ENCODE peak calls at places on chromosomes 13 and 19, in ten cellular contexts. R, M, G, J, T, L, P, S, X and Z are unnamed samples.

GRCh38 chr19:35044317-35045117 is 3.0 kb downstream of the HPN start:
- DNase-seq in R (peak), M (peak), G (no peak), J (peak), T (peak), L (peak), P (peak), S (no peak), X (peak), Z (peak)

GRCh38 chr19:31214997-31215396 is 134.2 kb downstream of the TSHZ3 start:
- DNase-seq in R (no peak), M (no peak), G (no peak), J (no peak), T (no peak), L (no peak), P (no peak), S (no peak), X (no peak), Z (no peak)

GRCh38 chr13:82661126-82661525 is 1221.1 kb downstream of the SLITRK1 start:
- DNase-seq in R (no peak), M (no peak), G (no peak), J (no peak), T (no peak), L (no peak), P (no peak), S (no peak), X (no peak), Z (no peak)

GRCh38 chr19:46608178-46608577 is 7.0 kb downstream of the CALM3 start:
- DNase-seq in R (no peak), M (no peak), G (no peak), J (no peak), T (no peak), L (no peak), P (no peak), S (no peak), X (no peak), Z (no peak)

GRCh38 chr13:37701306-37701705 is 102.7 kb upstream of the POSTN start:
- DNase-seq in R (no peak), M (peak), G (no peak), J (peak), T (no peak), L (no peak), P (no peak), S (no peak), X (no peak), Z (no peak)

GRCh38 chr19:50226536-50226935 is 23.1 kb downstream of the MYH14 start:
- DNase-seq in R (no peak), M (no peak), G (no peak), J (no peak), T (no peak), L (no peak), P (no peak), S (no peak), X (no peak), Z (no peak)

GRCh38 chr13:45989607-45990006 is 62.9 kb downstream of the ZC3H13 start:
- DNase-seq in R (no peak), M (peak), G (peak), J (peak), T (no peak), L (no peak), P (no peak), S (peak), X (no peak), Z (no peak)

GRCh38 chr13:51502206-51502651 is 49.4 kb upstream of the INTS6 start:
- DNase-seq in R (no peak), M (no peak), G (no peak), J (no peak), T (peak), L (no peak), P (no peak), S (no peak), X (no peak), Z (no peak)

GRCh38 chr13:81171065-81171647 is 830.2 kb upstream of the SPRY2 start:
- DNase-seq in R (peak), M (peak), G (no peak), J (peak), T (no peak), L (no peak), P (peak), S (no peak), X (no peak), Z (no peak)

GRCh38 chr13:59425211-59425721 is 738.5 kb downstream of the DIAPH3 start:
- DNase-seq in R (no peak), M (peak), G (no peak), J (no peak), T (no peak), L (no peak), P (no peak), S (no peak), X (no peak), Z (no peak)

GRCh38 chr13:32911506-32911905 is 104.7 kb upstream of the KL start:
- DNase-seq in R (peak), M (peak), G (no peak), J (peak), T (no peak), L (no peak), P (peak), S (no peak), X (no peak), Z (peak)

GRCh38 chr13:31236211-31236786 is 36.5 kb downstream of the B3GLCT start:
- DNase-seq in R (peak), M (peak), G (peak), J (peak), T (no peak), L (no peak), P (peak), S (peak), X (no peak), Z (no peak)

GRCh38 chr13:79528759-79529191 is 47.8 kb downstream of the NDFIP2 start:
- DNase-seq in R (peak), M (no peak), G (no peak), J (no peak), T (no peak), L (no peak), P (no peak), S (no peak), X (no peak), Z (no peak)

GRCh38 chr19:1860133-1860775 is 3.1 kb downstream of the KLF16 start:
- DNase-seq in R (peak), M (peak), G (peak), J (peak), T (no peak), L (no peak), P (no peak), S (peak), X (no peak), Z (no peak)

GRCh38 chr13:114101325-114101821 is 31.1 kb downstream of the RASA3 start:
- DNase-seq in R (peak), M (no peak), G (no peak), J (no peak), T (no peak), L (peak), P (no peak), S (no peak), X (no peak), Z (no peak)

GRCh38 chr13:47215741-47216140 is 318.9 kb upstream of the HTR2A start:
- DNase-seq in R (no peak), M (peak), G (peak), J (peak), T (no peak), L (no peak), P (no peak), S (no peak), X (no peak), Z (no peak)

GRCh38 chr19:294819-295686 is 3.9 kb upstream of the PLPP2 start:
- DNase-seq in R (peak), M (peak), G (no peak), J (peak), T (peak), L (peak), P (peak), S (no peak), X (no peak), Z (no peak)

GRCh38 chr13:103525530-103525929 is 459.3 kb upstream of the SLC10A2 start:
- DNase-seq in R (no peak), M (no peak), G (no peak), J (no peak), T (no peak), L (no peak), P (peak), S (no peak), X (no peak), Z (no peak)